ENCODE peak calls at places on chromosomes 1 and 21, in four cellular contexts. Q, S, W and I are unnamed samples.

GRCh38 chr21:33817663-33818433 is 97.8 kb downstream of the ATP5PO start:
- DNase-seq in Q (no peak), S (no peak), W (no peak), I (no peak)

GRCh38 chr21:35925497-35925896 is 134.8 kb downstream of the SETD4 start:
- DNase-seq in Q (no peak), S (peak), W (no peak), I (peak)

GRCh38 chr1:210455840-210456603 is 127.3 kb downstream of the HHAT start:
- DNase-seq in Q (no peak), S (no peak), W (no peak), I (no peak)

GRCh38 chr1:53311104-53311908 is 16.6 kb downstream of the LRP8 start:
- DNase-seq in Q (no peak), S (no peak), W (no peak), I (no peak)

GRCh38 chr1:6930901-6931300 is 145.6 kb downstream of the CAMTA1 start:
- DNase-seq in Q (no peak), S (no peak), W (no peak), I (no peak)

GRCh38 chr21:38346286-38346685 is 89.5 kb downstream of the KCNJ15 start:
- DNase-seq in Q (no peak), S (no peak), W (no peak), I (no peak)

GRCh38 chr21:43924421-43925095 is 59.5 kb downstream of the AGPAT3 start:
- DNase-seq in Q (no peak), S (no peak), W (no peak), I (no peak)

GRCh38 chr1:214377485-214377884 is 96.5 kb downstream of the SMYD2 start:
- DNase-seq in Q (no peak), S (no peak), W (no peak), I (no peak)

GRCh38 chr21:26840912-26841311 is 4.3 kb downstream of the ADAMTS1 start:
- DNase-seq in Q (peak), S (no peak), W (no peak), I (no peak)

GRCh38 chr1:27488523-27489138 is 1.3 kb downstream of the WASF2 start:
- DNase-seq in Q (peak), S (no peak), W (no peak), I (no peak)

GRCh38 chr21:29501451-29501850 is 202.7 kb downstream of the BACH1 start:
- DNase-seq in Q (no peak), S (no peak), W (no peak), I (no peak)

DNA sequence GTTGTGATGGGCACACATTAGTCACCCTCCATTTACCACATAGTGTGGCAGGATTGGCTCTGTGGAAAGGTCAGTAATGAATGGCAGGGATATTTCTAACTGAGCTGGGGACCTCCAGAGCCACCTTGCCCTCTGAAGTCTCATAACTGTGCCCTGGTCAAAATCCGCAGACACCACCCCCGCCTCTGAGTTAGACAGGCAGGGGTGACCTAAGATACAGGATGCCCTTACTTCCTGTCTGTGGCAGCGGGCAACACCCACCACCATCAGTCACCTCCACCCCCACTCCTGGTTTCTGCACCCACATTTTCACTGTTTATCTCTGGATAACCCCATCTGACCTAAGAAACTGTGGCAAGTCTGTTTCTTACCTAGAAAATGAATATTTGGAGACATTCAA is 25.5 kb upstream of the RGS16 start:
- DNase-seq in Q (no peak), S (no peak), W (no peak), I (no peak)
- TF ChIP-seq RNF2 in Q (no peak), S (no peak), W (no peak), I (no peak)

GRCh38 chr1:71049951-71050598 is 2.5 kb upstream of the PTGER3 start:
- DNase-seq in Q (peak), S (peak), W (no peak), I (peak)

GRCh38 chr1:71054791-71055190 is 7.2 kb upstream of the PTGER3 start:
- DNase-seq in Q (no peak), S (no peak), W (no peak), I (no peak)

GRCh38 chr1:71054281-71054731 is 6.7 kb upstream of the PTGER3 start:
- DNase-seq in Q (no peak), S (no peak), W (no peak), I (no peak)

GRCh38 chr1:71053146-71053545 is 5.5 kb upstream of the PTGER3 start:
- DNase-seq in Q (no peak), S (no peak), W (no peak), I (no peak)

GRCh38 chr1:71053758-71054157 is 6.1 kb upstream of the PTGER3 start:
- DNase-seq in Q (no peak), S (no peak), W (no peak), I (no peak)
- TF ChIP-seq RNF2 in Q (no peak), S (no peak), W (no peak), I (no peak)

GRCh38 chr1:231628207-231628876 is 1.8 kb downstream of the DISC1 start:
- DNase-seq in Q (no peak), S (no peak), W (no peak), I (peak)

GRCh38 chr1:231631717-231632116 is 5.1 kb downstream of the DISC1 start:
- DNase-seq in Q (no peak), S (no peak), W (no peak), I (no peak)

GRCh38 chr1:231626951-231627614 is 493 bp downstream of the DISC1 start:
- DNase-seq in Q (peak), S (no peak), W (no peak), I (peak)

GRCh38 chr1:231630558-231631205 is 4.1 kb downstream of the DISC1 start:
- DNase-seq in Q (no peak), S (no peak), W (no peak), I (no peak)

DNA sequence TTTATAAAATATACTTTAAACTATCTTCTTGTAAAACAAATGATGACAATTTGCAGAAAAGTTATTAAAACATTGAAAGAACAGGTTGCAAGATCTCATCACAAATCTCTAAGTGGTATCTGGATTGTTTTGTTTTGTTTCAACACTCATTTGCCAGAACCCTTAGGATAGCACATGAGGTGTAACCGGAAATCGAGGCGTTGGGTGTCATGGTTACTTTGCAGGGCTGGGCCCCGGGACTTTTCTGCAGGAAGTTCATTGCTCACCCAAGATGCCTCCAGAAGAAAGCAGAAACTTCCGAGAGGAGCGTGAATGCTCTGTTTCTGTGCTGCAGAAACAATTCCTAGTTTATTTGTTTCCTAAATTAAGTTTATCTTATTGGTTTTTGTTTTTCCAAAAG is 2.5 kb downstream of the DISC1 start:
- DNase-seq in Q (no peak), S (no peak), W (no peak), I (no peak)
- TF ChIP-seq RNF2 in Q (no peak), S (no peak), W (no peak), I (no peak)

GRCh38 chr1:102942324-102942723 is 166.0 kb downstream of the COL11A1 start:
- DNase-seq in Q (no peak), S (no peak), W (no peak), I (no peak)
- TF ChIP-seq RNF2 in Q (no peak), S (no peak), W (no peak), I (no peak)